ENCODE peak calls at places on chromosomes 16 and 17, in ten cellular contexts. V is AG10803, S is prostate gland, E is NCI-H1417, O is neural progenitor cell, G is pancreas, F is Caco-2, C is testis, Z is CMK, L is brain microvascular endothelial cell. J is an unnamed sample.

GRCh38 chr16:4693956-4694663 is 748 bp downstream of the NUDT16L1 start:
- DNase-seq in V (peak), S (no peak), E (peak), O (peak), G (peak), F (peak), C (no peak), Z (no peak), L (peak), J (peak)

GRCh38 chr17:73867056-73867455 is 222.8 kb upstream of the SDK2 start:
- DNase-seq in V (no peak), S (no peak), E (no peak), O (peak), G (no peak), F (no peak), C (no peak), Z (no peak), L (no peak), J (no peak)

GRCh38 chr16:49817754-49818507 is 38.0 kb downstream of the ZNF423 start:
- DNase-seq in V (no peak), S (no peak), E (no peak), O (no peak), G (no peak), F (no peak), C (no peak), Z (no peak), L (no peak), J (no peak)

GRCh38 chr17:10149573-10150399 is 48.6 kb downstream of the GAS7 start:
- DNase-seq in V (peak), S (no peak), E (no peak), O (no peak), G (no peak), F (no peak), C (no peak), Z (no peak), L (peak), J (no peak)

GRCh38 chr16:86951831-86952598 is 365.2 kb downstream of the C16orf95 start:
- DNase-seq in V (peak), S (no peak), E (no peak), O (no peak), G (no peak), F (no peak), C (no peak), Z (no peak), L (peak), J (no peak)

GRCh38 chr17:29972277-29972676 is 30.8 kb downstream of the EFCAB5 start:
- DNase-seq in V (no peak), S (no peak), E (peak), O (no peak), G (peak), F (no peak), C (no peak), Z (no peak), L (no peak), J (no peak)

GRCh38 chr17:44112284-44113280 is 10.9 kb downstream of the HDAC5 start:
- DNase-seq in V (no peak), S (no peak), E (peak), O (no peak), G (no peak), F (no peak), C (peak), Z (no peak), L (no peak), J (no peak)

GRCh38 chr16:88380099-88380498 is 2.7 kb upstream of the ZNF469 start:
- DNase-seq in V (no peak), S (no peak), E (no peak), O (no peak), G (no peak), F (no peak), C (no peak), Z (no peak), L (no peak), J (no peak)

GRCh38 chr16:65037558-65037957 is 84.3 kb downstream of the CDH11 start:
- DNase-seq in V (no peak), S (no peak), E (no peak), O (peak), G (no peak), F (no peak), C (no peak), Z (no peak), L (no peak), J (no peak)

GRCh38 chr17:29607557-29608195 is 14.7 kb downstream of the ANKRD13B start:
- DNase-seq in V (no peak), S (no peak), E (no peak), O (no peak), G (peak), F (no peak), C (no peak), Z (no peak), L (no peak), J (no peak)

GRCh38 chr17:44758414-44759095 is at the start of gene ADAM11:
- DNase-seq in V (no peak), S (no peak), E (peak), O (peak), G (peak), F (no peak), C (no peak), Z (no peak), L (no peak), J (no peak)

GRCh38 chr17:61723914-61724313 is 132.9 kb upstream of the NACA2 start:
- DNase-seq in V (no peak), S (no peak), E (no peak), O (no peak), G (no peak), F (no peak), C (no peak), Z (no peak), L (no peak), J (no peak)

GRCh38 chr16:87835882-87836331 is 33.4 kb downstream of the SLC7A5 start:
- DNase-seq in V (no peak), S (no peak), E (no peak), O (no peak), G (peak), F (no peak), C (no peak), Z (no peak), L (no peak), J (no peak)

GRCh38 chr17:40915199-40915661 is 22.2 kb downstream of the KRT23 start:
- DNase-seq in V (peak), S (no peak), E (no peak), O (no peak), G (no peak), F (no peak), C (no peak), Z (no peak), L (peak), J (no peak)

GRCh38 chr16:64864232-64864803 is 257.5 kb downstream of the CDH11 start:
- DNase-seq in V (peak), S (no peak), E (no peak), O (no peak), G (no peak), F (no peak), C (no peak), Z (no peak), L (peak), J (no peak)

GRCh38 chr16:48025359-48025758 is 130.4 kb downstream of the ABCC12 start:
- DNase-seq in V (no peak), S (no peak), E (no peak), O (no peak), G (no peak), F (no peak), C (no peak), Z (no peak), L (no peak), J (no peak)

GRCh38 chr16:23160082-23160481 is 10.8 kb upstream of the USP31 start:
- DNase-seq in V (no peak), S (no peak), E (no peak), O (no peak), G (no peak), F (no peak), C (no peak), Z (peak), L (no peak), J (no peak)

GRCh38 chr17:57084802-57085447 is at the start of gene AKAP1:
- DNase-seq in V (peak), S (peak), E (peak), O (peak), G (peak), F (peak), C (peak), Z (peak), L (peak), J (peak)

GRCh38 chr16:58421029-58421428 is 28.8 kb downstream of the GINS3 start:
- DNase-seq in V (no peak), S (no peak), E (no peak), O (no peak), G (no peak), F (no peak), C (no peak), Z (no peak), L (no peak), J (no peak)

GRCh38 chr17:45135192-45135977 is at the start of gene ACBD4:
- DNase-seq in V (peak), S (peak), E (peak), O (peak), G (peak), F (peak), C (peak), Z (peak), L (peak), J (peak)

GRCh38 chr16:84404936-84405640 is 36.8 kb downstream of the ATP2C2 start:
- DNase-seq in V (no peak), S (no peak), E (no peak), O (no peak), G (no peak), F (no peak), C (no peak), Z (no peak), L (no peak), J (no peak)

GRCh38 chr17:70901870-70902269 is 732.5 kb downstream of the KCNJ2 start:
- DNase-seq in V (no peak), S (no peak), E (no peak), O (no peak), G (no peak), F (no peak), C (no peak), Z (no peak), L (no peak), J (no peak)

GRCh38 chr16:30850246-30850645 is 43.6 kb downstream of the BCL7C start:
- DNase-seq in V (no peak), S (no peak), E (no peak), O (no peak), G (no peak), F (no peak), C (no peak), Z (no peak), L (no peak), J (no peak)

GRCh38 chr16:56824335-56824734 is 40.7 kb upstream of the SLC12A3 start:
- DNase-seq in V (peak), S (no peak), E (peak), O (peak), G (no peak), F (peak), C (peak), Z (no peak), L (no peak), J (peak)

GRCh38 chr16:2487903-2488531 is 13.1 kb downstream of the TBC1D24 start:
- DNase-seq in V (no peak), S (no peak), E (no peak), O (no peak), G (peak), F (no peak), C (no peak), Z (no peak), L (no peak), J (no peak)

GRCh38 chr17:6700948-6701307 is 12.2 kb downstream of the SLC13A5 start:
- DNase-seq in V (no peak), S (no peak), E (peak), O (no peak), G (no peak), F (no peak), C (no peak), Z (no peak), L (no peak), J (no peak)

GRCh38 chr17:72643575-72644216 is 448.8 kb downstream of the SLC39A11 start:
- DNase-seq in V (no peak), S (no peak), E (no peak), O (no peak), G (no peak), F (no peak), C (no peak), Z (no peak), L (no peak), J (no peak)

GRCh38 chr17:29070795-29071194 is 27.9 kb downstream of the PIPOX start:
- DNase-seq in V (no peak), S (no peak), E (peak), O (no peak), G (no peak), F (no peak), C (no peak), Z (no peak), L (no peak), J (no peak)

GRCh38 chr17:7586673-7587419 is 3.0 kb downstream of the SOX15 start:
- DNase-seq in V (no peak), S (no peak), E (peak), O (no peak), G (no peak), F (peak), C (no peak), Z (no peak), L (no peak), J (peak)

GRCh38 chr16:86037999-86038922 is 139.3 kb downstream of the IRF8 start:
- DNase-seq in V (no peak), S (no peak), E (peak), O (no peak), G (no peak), F (no peak), C (no peak), Z (no peak), L (no peak), J (no peak)

GRCh38 chr17:81342062-81342699 is 47.1 kb upstream of the SLC38A10 start:
- DNase-seq in V (no peak), S (no peak), E (peak), O (no peak), G (no peak), F (no peak), C (no peak), Z (no peak), L (no peak), J (no peak)

GRCh38 chr16:87407511-87408112 is 15.5 kb downstream of the MAP1LC3B start:
- DNase-seq in V (no peak), S (no peak), E (no peak), O (no peak), G (no peak), F (no peak), C (no peak), Z (peak), L (no peak), J (no peak)

GRCh38 chr16:66036162-66036561 is 330.3 kb upstream of the CDH5 start:
- DNase-seq in V (peak), S (no peak), E (no peak), O (no peak), G (no peak), F (no peak), C (no peak), Z (no peak), L (no peak), J (no peak)

GRCh38 chr16:46974352-46974751 is 878 bp upstream of the DNAJA2 start:
- DNase-seq in V (peak), S (no peak), E (peak), O (peak), G (no peak), F (peak), C (no peak), Z (no peak), L (no peak), J (no peak)

GRCh38 chr17:78365561-78366108 is 5.8 kb upstream of the SOCS3 start:
- DNase-seq in V (no peak), S (no peak), E (no peak), O (peak), G (no peak), F (peak), C (no peak), Z (no peak), L (no peak), J (no peak)

GRCh38 chr17:62676231-62676943 is 48.9 kb downstream of the MRC2 start:
- DNase-seq in V (no peak), S (no peak), E (no peak), O (no peak), G (no peak), F (no peak), C (no peak), Z (no peak), L (no peak), J (no peak)

GRCh38 chr16:457732-458400 is 32.4 kb downstream of the RAB11FIP3 start:
- DNase-seq in V (peak), S (no peak), E (no peak), O (no peak), G (no peak), F (peak), C (peak), Z (no peak), L (peak), J (no peak)

J was measured in left colon.